ENCODE peak calls at places on chromosomes 5 and 9, in eight cellular contexts. E is H9, O is tibial nerve, U is PC-9, N is uterus, G is cardiac muscle cell, F is fibroblast of lung, M is psoas muscle. A is an unnamed sample.

GRCh38 chr9:22383720-22384119 is 62.9 kb upstream of the DMRTA1 start:
- DNase-seq in U (no peak), O (no peak), G (no peak), F (no peak), M (no peak), N (no peak), E (no peak), A (no peak)

GRCh38 chr5:354581-355378 is 33.3 kb downstream of the AHRR start:
- DNase-seq in E (peak; percentile 19), N (no peak), O (no peak), U (no peak), M (no peak), F (no peak), G (no peak), A (no peak)

GRCh38 chr5:140035881-140036280 is 7.2 kb downstream of the NRG2 start:
- DNase-seq in E (no peak), G (peak; percentile 42), O (no peak), U (no peak), N (no peak), M (no peak), F (no peak), A (no peak)

GRCh38 chr5:14004598-14005394 is 60.3 kb upstream of the DNAH5 start:
- DNase-seq in F (peak; percentile 66), G (no peak), U (no peak), E (no peak), N (no peak), O (no peak), M (no peak), A (no peak)

GRCh38 chr5:90201923-90202322 is 207.6 kb downstream of the CETN3 start:
- DNase-seq in G (no peak), E (no peak), F (peak; percentile 59), M (no peak), U (no peak), N (no peak), O (no peak), A (peak; percentile 94)

GRCh38 chr9:115276621-115277020 is 158.7 kb upstream of the TNC start:
- DNase-seq in E (no peak), M (no peak), F (no peak), U (no peak), G (no peak), O (no peak), N (no peak), A (no peak)

GRCh38 chr9:105132576-105132975 is 111.9 kb upstream of the SLC44A1 start:
- DNase-seq in O (no peak), E (no peak), F (peak; percentile 47), U (peak; percentile 72), M (no peak), G (no peak), N (no peak), A (peak; percentile 80)

GRCh38 chr9:71286146-71286545 is 164.7 kb upstream of the TRPM3 start:
- DNase-seq in M (no peak), U (no peak), O (no peak), E (no peak), G (no peak), F (no peak), N (no peak), A (no peak)

GRCh38 chr5:65126192-65126591 is 355.5 kb downstream of the ADAMTS6 start:
- DNase-seq in N (no peak), U (no peak), M (no peak), G (no peak), F (peak; percentile 55), E (no peak), O (no peak), A (no peak)

GRCh38 chr9:134434896-134435506 is 108.7 kb downstream of the RXRA start:
- DNase-seq in U (peak; percentile 74), N (peak; percentile 98), M (peak; percentile 98), E (no peak), F (peak; percentile 99), O (peak; percentile 96), G (peak; percentile 54), A (peak; percentile 59)

GRCh38 chr9:133772581-133772980 is 34.4 kb upstream of the SARDH start:
- DNase-seq in M (no peak), G (no peak), O (no peak), N (peak; percentile 2), E (no peak), F (no peak), U (no peak), A (no peak)

GRCh38 chr9:7592321-7593319 is 207.0 kb downstream of the DMAC1 start:
- DNase-seq in N (no peak), G (peak; percentile 19), O (no peak), U (no peak), F (no peak), M (no peak), E (peak; percentile 36), A (no peak)

GRCh38 chr5:142551242-142552067 is 134.4 kb downstream of the FGF1 start:
- DNase-seq in M (no peak), F (no peak), N (no peak), O (no peak), U (no peak), E (peak; percentile 82), G (peak; percentile 23), A (peak; percentile 33)

GRCh38 chr9:91891915-91892314 is 58.1 kb downstream of the ROR2 start:
- DNase-seq in E (no peak), F (no peak), M (no peak), G (no peak), U (no peak), N (no peak), O (no peak), A (no peak)

GRCh38 chr9:91894023-91894422 is 56.0 kb downstream of the ROR2 start:
- DNase-seq in F (no peak), O (no peak), G (no peak), N (no peak), M (no peak), E (no peak), U (no peak), A (no peak)

GRCh38 chr9:91886433-91887031 is 63.5 kb downstream of the ROR2 start:
- DNase-seq in G (no peak), M (no peak), U (no peak), F (no peak), O (no peak), N (no peak), E (peak; percentile 55), A (no peak)

GRCh38 chr9:91889161-91889560 is 60.9 kb downstream of the ROR2 start:
- DNase-seq in F (no peak), U (no peak), N (no peak), G (no peak), M (no peak), E (no peak), O (no peak), A (no peak)

DNA sequence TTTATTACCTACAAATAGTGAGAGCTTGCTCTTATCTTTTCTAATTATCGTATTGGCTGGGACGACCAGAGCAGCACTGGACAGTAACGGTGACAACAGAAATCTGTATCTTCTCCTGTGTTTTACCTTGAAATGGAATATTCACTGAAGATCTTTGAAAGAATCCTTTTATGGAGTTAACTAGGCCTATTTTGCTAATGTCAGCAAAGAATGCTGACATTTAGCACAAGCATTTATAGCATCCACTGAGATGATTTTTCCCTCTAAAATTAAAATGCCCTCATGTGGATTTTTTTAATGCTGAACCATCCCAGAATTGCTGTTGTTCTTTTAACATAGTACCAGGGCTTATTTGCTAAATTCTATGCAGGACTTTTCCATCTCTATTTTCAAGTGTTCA is 59.4 kb downstream of the ROR2 start:
- DNase-seq in G (no peak), O (no peak), M (no peak), N (no peak), F (no peak), E (no peak), U (no peak), A (no peak)
- H3K4me1 ChIP-seq in G (peaks cover 11% of the 10 kb centered on the region), O (no peaks in the 10 kb centered on the region), M (no peaks in the 10 kb centered on the region), N (peaks cover 12% of the 10 kb centered on the region), F (peaks cover 5% of the 10 kb centered on the region), E (peaks cover 3% of the 10 kb centered on the region), U (no peaks in the 10 kb centered on the region), A (no peaks in the 10 kb centered on the region)

DNA sequence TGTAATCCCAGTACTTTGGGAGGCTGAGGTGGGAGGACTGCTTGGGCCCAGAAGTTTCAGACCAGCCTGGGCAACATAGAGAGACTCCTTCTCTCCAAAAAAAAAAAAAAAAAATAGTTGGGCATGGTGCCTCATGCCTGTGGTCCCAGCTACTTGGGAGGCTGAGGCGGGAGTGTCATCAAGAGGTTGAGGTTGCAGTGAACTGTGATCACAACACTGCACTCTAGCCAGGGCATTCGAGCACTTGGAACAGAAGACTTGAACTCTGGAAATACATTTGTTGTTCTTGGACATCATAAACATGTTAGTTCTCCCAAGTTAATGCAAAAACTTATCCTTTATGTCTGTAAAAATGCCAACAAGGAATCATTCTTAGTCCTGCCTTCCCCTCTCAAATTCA is 29.6 kb downstream of the EHMT1 start:
- DNase-seq in O (no peak), M (no peak), N (no peak), G (no peak), F (peak; percentile 52), U (no peak), E (no peak), A (no peak)
- H3K4me1 ChIP-seq in O (no peaks in the 10 kb centered on the region), M (no peaks in the 10 kb centered on the region), N (no peaks in the 10 kb centered on the region), G (no peaks in the 10 kb centered on the region), F (no peaks in the 10 kb centered on the region), U (no peaks in the 10 kb centered on the region), E (no peaks in the 10 kb centered on the region), A (no peaks in the 10 kb centered on the region)

DNA sequence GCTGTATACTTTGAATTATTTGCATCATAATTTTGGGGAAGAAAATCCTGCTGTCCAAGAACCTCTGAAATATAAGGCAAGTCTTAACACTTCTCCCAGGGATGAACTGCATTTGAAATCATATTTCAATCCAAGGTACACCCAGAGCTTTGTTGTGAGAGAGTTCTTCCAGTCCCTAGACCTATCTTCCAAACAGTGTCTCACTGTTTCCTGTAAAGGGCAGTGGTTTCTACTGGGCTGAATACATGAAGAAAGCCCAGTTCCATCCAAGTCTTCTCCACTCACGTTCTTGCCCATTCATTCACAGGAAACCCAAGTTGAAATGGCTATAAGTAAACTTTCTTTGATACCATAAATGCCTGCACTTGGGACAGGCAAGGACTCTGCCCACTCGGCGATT is 108.3 kb upstream of the LHFPL2 start:
- DNase-seq in E (no peak), O (no peak), M (no peak), F (no peak), G (no peak), U (no peak), N (no peak), A (no peak)
- H3K4me1 ChIP-seq in E (no peaks in the 10 kb centered on the region), O (no peaks in the 10 kb centered on the region), M (no peaks in the 10 kb centered on the region), F (peaks cover 7% of the 10 kb centered on the region), G (no peaks in the 10 kb centered on the region), U (peaks cover 39% of the 10 kb centered on the region), N (no peaks in the 10 kb centered on the region), A (peaks cover 24% of the 10 kb centered on the region)

GRCh38 chr5:159061834-159062530 is 37.7 kb downstream of the EBF1 start:
- DNase-seq in F (no peak), E (peak; percentile 61), O (no peak), G (no peak), N (peak; percentile 26), U (no peak), M (no peak), A (no peak)
- H3K4me1 ChIP-seq in F (peaks cover 8% of the 10 kb centered on the region), E (no peaks in the 10 kb centered on the region), O (peaks cover 25% of the 10 kb centered on the region), G (no peaks in the 10 kb centered on the region), N (no peaks in the 10 kb centered on the region), U (no peaks in the 10 kb centered on the region), M (no peaks in the 10 kb centered on the region), A (no peaks in the 10 kb centered on the region)

GRCh38 chr9:129337287-129338140 is 159.5 kb upstream of the IER5L start:
- DNase-seq in O (no peak), E (no peak), N (peak; percentile 36), F (no peak), M (no peak), G (no peak), U (no peak), A (no peak)
- H3K4me1 ChIP-seq in O (peaks cover 49% of the 10 kb centered on the region), E (peaks cover 8% of the 10 kb centered on the region), N (peaks cover 23% of the 10 kb centered on the region), F (peaks cover 26% of the 10 kb centered on the region), M (peaks cover 18% of the 10 kb centered on the region), G (peaks cover 29% of the 10 kb centered on the region), U (peaks cover 33% of the 10 kb centered on the region), A (peaks cover 18% of the 10 kb centered on the region)

A was measured in PC-3.